ENCODE peak calls at places on chromosomes 3 and 15, in five cellular contexts. One of them, this sample, is unnamed.

GRCh38 chr15:44296625-44297524 is 8.4 kb downstream of the GOLM2 start:
- DNase-seq in naive thymus-derived CD4-positive, alpha-beta T cell: no peak
- DNase-seq in lung: no peak
- DNase-seq in HL-60: peak
- DNase-seq in heart left ventricle: no peak
- DNase-seq in this sample: no peak

GRCh38 chr3:8501388-8502131 is at the start of gene LMCD1:
- DNase-seq in naive thymus-derived CD4-positive, alpha-beta T cell: peak
- DNase-seq in lung: peak
- DNase-seq in HL-60: peak
- DNase-seq in heart left ventricle: peak
- DNase-seq in this sample: peak

GRCh38 chr15:73172508-73172907 is 120.2 kb downstream of the NEO1 start:
- DNase-seq in naive thymus-derived CD4-positive, alpha-beta T cell: no peak
- DNase-seq in lung: no peak
- DNase-seq in HL-60: no peak
- DNase-seq in heart left ventricle: no peak
- DNase-seq in this sample: no peak

GRCh38 chr15:98888839-98889479 is 118.6 kb downstream of the PGPEP1L start:
- DNase-seq in naive thymus-derived CD4-positive, alpha-beta T cell: no peak
- DNase-seq in lung: no peak
- DNase-seq in HL-60: no peak
- DNase-seq in heart left ventricle: no peak
- DNase-seq in this sample: peak

GRCh38 chr3:177119829-177120228 is 77.5 kb downstream of the TBL1XR1 start:
- DNase-seq in naive thymus-derived CD4-positive, alpha-beta T cell: no peak
- DNase-seq in lung: no peak
- DNase-seq in HL-60: no peak
- DNase-seq in heart left ventricle: no peak
- DNase-seq in this sample: no peak

GRCh38 chr3:25971736-25972135 is 181.8 kb downstream of the OXSM start:
- DNase-seq in naive thymus-derived CD4-positive, alpha-beta T cell: no peak
- DNase-seq in lung: no peak
- DNase-seq in HL-60: no peak
- DNase-seq in heart left ventricle: no peak
- DNase-seq in this sample: no peak

GRCh38 chr15:92413511-92413910 is 19.8 kb downstream of the ST8SIA2 start:
- DNase-seq in naive thymus-derived CD4-positive, alpha-beta T cell: no peak
- DNase-seq in lung: no peak
- DNase-seq in HL-60: no peak
- DNase-seq in heart left ventricle: no peak
- DNase-seq in this sample: no peak

GRCh38 chr3:151630938-151631417 is 102.7 kb upstream of the AADACL2 start:
- DNase-seq in naive thymus-derived CD4-positive, alpha-beta T cell: no peak
- DNase-seq in lung: no peak
- DNase-seq in HL-60: no peak
- DNase-seq in heart left ventricle: no peak
- DNase-seq in this sample: no peak

GRCh38 chr3:52982839-52983238 is 63.0 kb downstream of the SFMBT1 start:
- DNase-seq in naive thymus-derived CD4-positive, alpha-beta T cell: no peak
- DNase-seq in lung: no peak
- DNase-seq in HL-60: no peak
- DNase-seq in heart left ventricle: no peak
- DNase-seq in this sample: no peak

GRCh38 chr3:122959339-122959738 is 68.2 kb downstream of the SEMA5B start:
- DNase-seq in naive thymus-derived CD4-positive, alpha-beta T cell: no peak
- DNase-seq in lung: no peak
- DNase-seq in HL-60: no peak
- DNase-seq in heart left ventricle: no peak
- DNase-seq in this sample: no peak

GRCh38 chr15:94576889-94577533 is 345.6 kb downstream of the MCTP2 start:
- DNase-seq in naive thymus-derived CD4-positive, alpha-beta T cell: peak
- DNase-seq in lung: no peak
- DNase-seq in HL-60: peak
- DNase-seq in heart left ventricle: no peak
- DNase-seq in this sample: peak

GRCh38 chr3:127886276-127886862 is 28.7 kb upstream of the KBTBD12 start:
- DNase-seq in naive thymus-derived CD4-positive, alpha-beta T cell: no peak
- DNase-seq in lung: no peak
- DNase-seq in HL-60: no peak
- DNase-seq in heart left ventricle: no peak
- DNase-seq in this sample: no peak

DNA sequence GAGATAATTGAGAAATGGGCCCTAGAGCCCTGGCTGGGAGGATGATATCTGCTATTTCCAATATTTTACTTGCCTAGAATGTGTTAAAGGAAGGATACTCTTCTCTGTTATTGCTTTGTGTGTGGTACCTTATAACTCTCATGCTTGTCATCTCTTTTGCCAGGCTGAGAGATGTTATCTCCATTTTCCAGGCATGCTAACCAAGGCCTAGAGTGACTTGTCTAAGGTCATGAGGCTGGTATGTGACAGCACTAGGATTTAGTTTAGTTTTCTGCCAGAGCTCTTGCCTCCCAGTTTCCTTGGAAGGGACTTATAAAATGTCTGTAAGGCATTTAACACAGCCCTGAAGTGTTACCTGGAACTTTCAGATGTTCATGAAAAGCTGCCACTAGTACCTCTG is 1.4 kb downstream of the CLK3 start:
- DNase-seq in naive thymus-derived CD4-positive, alpha-beta T cell: no peak
- DNase-seq in lung: no peak
- DNase-seq in HL-60: no peak
- DNase-seq in heart left ventricle: no peak
- DNase-seq in this sample: no peak
- H3K4me3 ChIP-seq in naive thymus-derived CD4-positive, alpha-beta T cell: peak
- H3K4me3 ChIP-seq in lung: no peak
- H3K4me3 ChIP-seq in HL-60: peak
- H3K4me3 ChIP-seq in heart left ventricle: peak
- H3K4me3 ChIP-seq in this sample: peak

GRCh38 chr15:85708402-85708932 is 86.3 kb downstream of the KLHL25 start:
- DNase-seq in naive thymus-derived CD4-positive, alpha-beta T cell: no peak
- DNase-seq in lung: no peak
- DNase-seq in HL-60: no peak
- DNase-seq in heart left ventricle: no peak
- DNase-seq in this sample: no peak

GRCh38 chr15:85706779-85707518 is 87.8 kb downstream of the KLHL25 start:
- DNase-seq in naive thymus-derived CD4-positive, alpha-beta T cell: no peak
- DNase-seq in lung: no peak
- DNase-seq in HL-60: no peak
- DNase-seq in heart left ventricle: peak
- DNase-seq in this sample: no peak

GRCh38 chr15:85710340-85710842 is 84.3 kb downstream of the KLHL25 start:
- DNase-seq in naive thymus-derived CD4-positive, alpha-beta T cell: no peak
- DNase-seq in lung: no peak
- DNase-seq in HL-60: no peak
- DNase-seq in heart left ventricle: no peak
- DNase-seq in this sample: no peak

GRCh38 chr15:85709250-85709649 is 85.5 kb downstream of the KLHL25 start:
- DNase-seq in naive thymus-derived CD4-positive, alpha-beta T cell: no peak
- DNase-seq in lung: no peak
- DNase-seq in HL-60: no peak
- DNase-seq in heart left ventricle: no peak
- DNase-seq in this sample: no peak

DNA sequence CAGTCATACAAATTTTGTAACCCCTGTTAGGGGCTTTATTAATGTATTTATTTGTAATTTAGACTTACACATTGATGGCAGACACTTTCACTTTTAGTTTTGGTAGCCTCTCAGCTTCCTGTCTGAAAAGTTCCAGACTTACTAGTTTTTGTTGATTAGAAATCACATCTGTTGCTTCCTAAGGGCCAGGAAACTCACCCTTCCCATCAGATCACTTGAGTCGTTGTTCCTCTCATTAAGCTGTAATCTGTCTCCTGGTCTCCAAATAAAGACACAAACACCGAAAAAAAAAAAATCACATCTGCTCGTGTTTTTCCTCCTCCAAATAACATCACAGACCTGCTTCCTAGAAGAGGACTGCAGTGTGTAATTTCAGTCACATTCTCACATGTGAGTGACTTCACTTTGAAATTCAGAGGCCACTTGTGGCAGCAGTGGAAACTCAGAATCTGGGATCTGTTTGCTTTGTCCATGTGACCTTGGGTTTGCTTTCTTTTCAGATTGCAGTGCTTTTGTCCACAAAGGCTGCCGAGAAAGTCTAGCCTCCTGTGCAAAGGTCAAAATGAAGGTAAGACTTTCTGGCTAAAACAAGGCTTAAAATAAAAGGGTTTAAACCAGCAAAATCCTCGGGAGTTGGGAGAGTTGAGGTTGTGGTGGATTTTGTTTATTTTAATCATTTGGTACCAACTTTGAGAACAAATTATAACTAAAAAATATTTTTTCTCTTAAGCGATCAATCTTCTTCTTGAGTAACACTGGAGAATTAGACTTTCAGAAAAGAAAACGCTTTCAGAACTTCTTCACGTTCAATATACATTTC is 87.0 kb downstream of the KLHL25 start:
- DNase-seq in naive thymus-derived CD4-positive, alpha-beta T cell: no peak
- DNase-seq in lung: no peak
- DNase-seq in HL-60: no peak
- DNase-seq in heart left ventricle: no peak
- DNase-seq in this sample: no peak
- H3K4me3 ChIP-seq in naive thymus-derived CD4-positive, alpha-beta T cell: peak
- H3K4me3 ChIP-seq in lung: no peak
- H3K4me3 ChIP-seq in HL-60: no peak
- H3K4me3 ChIP-seq in heart left ventricle: peak
- H3K4me3 ChIP-seq in this sample: no peak

DNA sequence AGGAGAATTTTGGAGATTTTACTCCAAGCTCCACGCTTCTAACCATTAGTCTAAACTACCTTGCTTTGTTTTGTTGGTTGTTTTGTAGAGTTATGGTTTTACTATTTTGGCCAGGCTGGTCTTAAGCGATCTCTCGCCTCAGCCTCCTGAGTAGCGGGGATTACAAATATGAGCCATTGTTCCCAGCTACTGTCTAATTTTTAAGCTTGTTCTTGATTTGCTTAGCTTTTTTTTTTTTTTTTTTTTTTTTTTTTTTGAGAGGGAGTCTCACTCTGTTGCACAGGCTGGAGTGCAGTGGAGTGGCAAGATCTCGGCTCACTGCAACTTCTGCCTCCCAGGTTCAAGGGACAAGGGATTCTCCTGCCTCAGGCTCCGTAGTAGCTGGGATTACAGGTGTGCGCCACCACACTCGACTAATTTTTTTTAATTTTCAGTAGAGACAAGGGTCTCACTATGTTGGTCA is 28.5 kb downstream of the EFCAB12 start:
- DNase-seq in naive thymus-derived CD4-positive, alpha-beta T cell: no peak
- DNase-seq in lung: no peak
- DNase-seq in HL-60: no peak
- DNase-seq in heart left ventricle: no peak
- DNase-seq in this sample: no peak
- H3K4me3 ChIP-seq in naive thymus-derived CD4-positive, alpha-beta T cell: peak
- H3K4me3 ChIP-seq in lung: no peak
- H3K4me3 ChIP-seq in HL-60: peak
- H3K4me3 ChIP-seq in heart left ventricle: peak
- H3K4me3 ChIP-seq in this sample: peak

GRCh38 chr15:72155635-72156616 is 37.7 kb downstream of the SENP8 start:
- DNase-seq in naive thymus-derived CD4-positive, alpha-beta T cell: peak
- DNase-seq in lung: peak
- DNase-seq in HL-60: peak
- DNase-seq in heart left ventricle: peak
- DNase-seq in this sample: peak

GRCh38 chr15:72156928-72157327 is 38.7 kb downstream of the SENP8 start:
- DNase-seq in naive thymus-derived CD4-positive, alpha-beta T cell: no peak
- DNase-seq in lung: no peak
- DNase-seq in HL-60: peak
- DNase-seq in heart left ventricle: no peak
- DNase-seq in this sample: no peak

GRCh38 chr15:72154316-72154715 is 36.1 kb downstream of the SENP8 start:
- DNase-seq in naive thymus-derived CD4-positive, alpha-beta T cell: no peak
- DNase-seq in lung: no peak
- DNase-seq in HL-60: no peak
- DNase-seq in heart left ventricle: no peak
- DNase-seq in this sample: no peak

GRCh38 chr15:72153269-72153668 is 35.1 kb downstream of the SENP8 start:
- DNase-seq in naive thymus-derived CD4-positive, alpha-beta T cell: no peak
- DNase-seq in lung: no peak
- DNase-seq in HL-60: no peak
- DNase-seq in heart left ventricle: no peak
- DNase-seq in this sample: no peak

DNA sequence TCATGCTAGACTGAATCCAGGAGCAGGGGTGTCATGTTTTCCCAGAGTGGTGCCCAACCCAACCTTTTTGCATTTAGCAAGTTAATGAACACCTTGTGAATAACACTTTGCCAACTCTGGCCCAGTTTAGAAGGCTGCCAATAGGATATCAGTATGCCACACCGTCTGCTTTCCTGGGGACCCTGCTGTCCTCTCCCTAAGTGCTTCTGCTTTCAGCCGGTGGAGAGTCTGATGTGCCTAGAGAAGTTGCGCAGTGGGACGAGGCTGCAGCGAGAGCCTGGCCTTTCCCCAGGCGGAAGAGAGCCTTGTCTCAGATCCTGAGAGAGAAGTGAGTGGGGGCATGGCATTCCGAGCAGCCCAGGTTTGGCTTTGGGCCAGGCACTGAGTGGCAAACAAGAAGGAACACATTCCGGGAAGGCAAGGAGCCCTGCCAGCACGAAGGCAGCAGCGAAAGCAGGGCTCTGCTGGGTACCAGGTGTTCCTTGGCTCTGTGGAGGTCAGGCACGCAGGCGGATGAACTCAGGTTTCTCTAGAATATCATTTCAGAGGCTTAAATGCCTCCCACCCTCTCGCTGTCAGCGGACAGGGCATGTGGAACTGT is 36.9 kb downstream of the SENP8 start:
- DNase-seq in naive thymus-derived CD4-positive, alpha-beta T cell: no peak
- DNase-seq in lung: peak
- DNase-seq in HL-60: peak
- DNase-seq in heart left ventricle: peak
- DNase-seq in this sample: peak
- H3K4me3 ChIP-seq in naive thymus-derived CD4-positive, alpha-beta T cell: no peak
- H3K4me3 ChIP-seq in lung: peak
- H3K4me3 ChIP-seq in HL-60: no peak
- H3K4me3 ChIP-seq in heart left ventricle: peak
- H3K4me3 ChIP-seq in this sample: no peak

DNA sequence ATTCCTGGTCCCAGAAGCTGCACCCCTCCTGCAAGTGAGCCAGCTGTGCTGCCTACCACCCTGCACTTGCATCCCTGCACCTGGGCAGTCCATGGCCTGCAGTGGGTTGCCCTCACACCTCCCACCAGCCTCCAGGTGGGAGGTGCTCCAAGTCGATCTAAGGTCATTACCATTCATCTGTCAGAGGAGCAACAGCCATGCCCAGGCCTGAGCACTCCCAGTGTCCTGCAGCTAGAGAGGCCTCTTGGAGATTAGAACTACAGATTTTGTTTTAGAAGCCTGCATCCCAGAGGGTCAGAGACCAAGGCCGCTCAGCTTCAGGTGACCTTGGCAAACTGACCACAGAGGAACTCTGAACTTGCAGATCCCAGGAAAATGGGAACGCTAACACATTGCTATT is 9.0 kb upstream of the ZXDC start:
- DNase-seq in naive thymus-derived CD4-positive, alpha-beta T cell: no peak
- DNase-seq in lung: no peak
- DNase-seq in HL-60: no peak
- DNase-seq in heart left ventricle: peak
- DNase-seq in this sample: no peak
- H3K4me3 ChIP-seq in naive thymus-derived CD4-positive, alpha-beta T cell: no peak
- H3K4me3 ChIP-seq in lung: no peak
- H3K4me3 ChIP-seq in HL-60: no peak
- H3K4me3 ChIP-seq in heart left ventricle: no peak
- H3K4me3 ChIP-seq in this sample: no peak

This sample was measured in MG63.